ENCODE peak calls at places on chromosomes 11 and 22, in nine cellular contexts. W, I, S, R, J, L, N, C and T are unnamed samples.

GRCh38 chr11:103546236-103546635 is 437.0 kb downstream of the DYNC2H1 start:
- DNase-seq in L (no peak), S (no peak), W (no peak), C (no peak), I (no peak), N (no peak), J (no peak), R (peak; percentile 47), T (no peak)

GRCh38 chr11:83047515-83048225 is 24.0 kb downstream of the RAB30 start:
- DNase-seq in S (no peak), R (no peak), J (no peak), I (no peak), N (no peak), W (no peak), C (no peak), L (no peak), T (no peak)

GRCh38 chr22:41488596-41489385 is 19.9 kb downstream of the ACO2 start:
- DNase-seq in R (no peak), S (no peak), J (no peak), W (no peak), L (no peak), N (no peak), C (no peak), I (no peak), T (no peak)

GRCh38 chr11:6672006-6672405 is 11.1 kb downstream of the MRPL17 start:
- DNase-seq in I (no peak), N (no peak), W (no peak), L (no peak), C (no peak), R (no peak), S (no peak), J (no peak), T (no peak)

GRCh38 chr11:76251576-76251975 is 45.3 kb upstream of the WNT11 start:
- DNase-seq in I (no peak), S (no peak), R (peak; percentile 34), C (no peak), J (no peak), W (no peak), L (no peak), N (no peak), T (no peak)

GRCh38 chr11:21704539-21704938 is 488.3 kb upstream of the ANO5 start:
- DNase-seq in W (no peak), N (no peak), I (no peak), C (no peak), R (no peak), J (no peak), L (no peak), S (no peak), T (no peak)

GRCh38 chr22:28419916-28420315 is 259.7 kb downstream of the TTC28 start:
- DNase-seq in I (no peak), C (no peak), L (no peak), W (no peak), S (no peak), R (no peak), J (no peak), N (no peak), T (no peak)

GRCh38 chr11:75565221-75565814 is 3.3 kb downstream of the SERPINH1 start:
- DNase-seq in C (no peak), I (no peak), L (no peak), S (no peak), J (no peak), N (no peak), W (no peak), R (peak; percentile 90), T (peak; percentile 80)

GRCh38 chr11:81444306-81444705 is 1289.4 kb downstream of the FAM181B start:
- DNase-seq in J (no peak), R (no peak), L (no peak), C (no peak), N (no peak), W (no peak), S (no peak), I (no peak), T (no peak)

GRCh38 chr11:69854719-69855118 is 35.5 kb upstream of the FGF3 start:
- DNase-seq in N (no peak), J (no peak), C (no peak), I (no peak), W (no peak), R (peak; percentile 46), L (no peak), S (no peak), T (no peak)

GRCh38 chr11:19077965-19078364 is 17.4 kb upstream of the MRGPRX2 start:
- DNase-seq in W (no peak), N (no peak), I (no peak), C (no peak), J (no peak), L (no peak), R (no peak), S (no peak), T (no peak)

GRCh38 chr22:47593911-47594311 is 831.5 kb downstream of the TBC1D22A start:
- DNase-seq in L (no peak), S (no peak), R (no peak), I (no peak), C (no peak), N (no peak), W (no peak), J (no peak), T (no peak)

GRCh38 chr11:67302571-67303131 is 679 bp upstream of the SSH3 start:
- DNase-seq in J (peak; percentile 89), L (no peak), C (no peak), S (no peak), N (no peak), I (no peak), W (no peak), R (no peak), T (peak; percentile 69)

GRCh38 chr22:45582955-45583320 is 80.3 kb downstream of the FBLN1 start:
- DNase-seq in S (no peak), I (no peak), J (peak; percentile 41), W (no peak), R (no peak), L (no peak), N (no peak), C (no peak), T (no peak)

GRCh38 chr11:106594751-106595351 is 423.4 kb downstream of the GUCY1A2 start:
- DNase-seq in J (no peak), I (no peak), S (peak; percentile 7), W (no peak), C (no peak), L (no peak), R (no peak), N (no peak), T (no peak)

GRCh38 chr22:41922336-41922735 is 4.3 kb downstream of the TNFRSF13C start:
- DNase-seq in J (peak; percentile 64), I (no peak), S (no peak), C (no peak), W (no peak), N (no peak), R (no peak), L (no peak), T (no peak)